ENCODE peak calls at places on chromosomes 4 and X, in five cellular contexts. N is naive thymus-derived CD8-positive, alpha-beta T cell; T is type B pancreatic cell; W is activated CD4-positive, alpha-beta T cell treated with anti-CD3 and anti-CD28 coated beads, Interleukin-2, amount 50 U/mL, for 48 hours; D is MCF 10A. R is an unnamed sample.

GRCh38 chr4:71217688-71218087 is 121.1 kb upstream of the SLC4A4 start:
- DNase-seq in N (no peak), D (no peak), T (no peak), W (no peak), R (no peak)

GRCh38 chrX:81174286-81174685 is 27.4 kb downstream of the HMGN5 start:
- DNase-seq in N (peak), D (peak), T (no peak), W (no peak), R (no peak)

GRCh38 chr4:100017627-100018310 is 67.7 kb upstream of the H2AZ1 start:
- DNase-seq in N (no peak), W (no peak), D (peak), T (no peak), R (no peak)

GRCh38 chr4:137370206-137370633 is 162.1 kb downstream of the PCDH18 start:
- DNase-seq in T (no peak), D (peak), W (no peak), N (no peak), R (no peak)

GRCh38 chrX:154436597-154437397 is at the start of gene GDI1:
- DNase-seq in T (no peak), W (peak), D (peak), N (peak), R (no peak)

GRCh38 chrX:147735364-147735763 is 176.4 kb upstream of the FMR1 start:
- DNase-seq in W (no peak), T (no peak), D (peak), N (no peak), R (no peak)

GRCh38 chr4:184746532-184746870 is 12.6 kb upstream of the CENPU start:
- DNase-seq in T (no peak), D (peak), N (no peak), W (no peak), R (no peak)

GRCh38 chr4:114636192-114636935 is 37.8 kb downstream of the UGT8 start:
- DNase-seq in W (no peak), T (no peak), N (no peak), D (no peak), R (no peak)

GRCh38 chr4:1793496-1793840 is 375 bp downstream of the FGFR3 start:
- DNase-seq in N (peak), D (peak), T (no peak), W (peak), R (no peak)

GRCh38 chr4:82901129-82901718 is 689 bp downstream of the THAP9 start:
- DNase-seq in W (no peak), N (no peak), T (no peak), D (no peak), R (no peak)

GRCh38 chr4:7487464-7487863 is 52.7 kb upstream of the PSAPL1 start:
- DNase-seq in W (no peak), T (no peak), N (no peak), D (no peak), R (no peak)

GRCh38 chrX:28850955-28851354 is 263.7 kb downstream of the IL1RAPL1 start:
- DNase-seq in D (no peak), N (no peak), W (no peak), T (no peak), R (no peak)

GRCh38 chr4:57110635-57111546 is 706 bp upstream of the IGFBP7 start:
- DNase-seq in N (no peak), W (peak), D (no peak), T (no peak), R (no peak)

GRCh38 chrX:118088084-118088483 is 28.5 kb downstream of the KLHL13 start:
- DNase-seq in W (no peak), T (no peak), D (no peak), N (no peak), R (no peak)

GRCh38 chr4:1417522-1418390 is 11.5 kb upstream of the NKX1-1 start:
- DNase-seq in T (peak), D (no peak), N (no peak), W (no peak), R (peak)

GRCh38 chr4:16029886-16030285 is 53.9 kb downstream of the PROM1 start:
- DNase-seq in W (no peak), N (no peak), D (no peak), T (no peak), R (no peak)

GRCh38 chrX:17622331-17622730 is 115.0 kb upstream of the SCML1 start:
- DNase-seq in D (no peak), T (no peak), N (no peak), W (no peak), R (no peak)

GRCh38 chr4:184345573-184345922 is 127.9 kb upstream of the ENPP6 start:
- DNase-seq in W (no peak), N (no peak), T (no peak), D (no peak), R (no peak)

GRCh38 chr4:38210396-38211114 is 250.4 kb downstream of the PTTG2 start:
- DNase-seq in W (no peak), N (no peak), T (no peak), D (no peak), R (no peak)

GRCh38 chrX:51847463-51847862 is 46.0 kb upstream of the MAGED1 start:
- DNase-seq in D (no peak), T (no peak), W (no peak), N (no peak), R (no peak)

GRCh38 chrX:101659601-101660063 is at the start of gene ARMCX2:
- DNase-seq in N (peak), W (no peak), T (no peak), D (no peak), R (no peak)

GRCh38 chr4:77665381-77666069 is 59.9 kb downstream of the CXCL13 start:
- DNase-seq in N (no peak), D (no peak), T (no peak), W (peak), R (no peak)

GRCh38 chr4:82017680-82018079 is 356.1 kb downstream of the HNRNPD start:
- DNase-seq in D (peak), W (no peak), T (no peak), N (peak), R (no peak)

GRCh38 chr4:17995165-17995564 is 26.4 kb downstream of the LCORL start:
- DNase-seq in W (no peak), N (no peak), D (no peak), T (no peak), R (no peak)

GRCh38 chr4:38621004-38621684 is 42.9 kb upstream of the KLF3 start:
- DNase-seq in T (no peak), N (no peak), D (peak), W (no peak), R (no peak)

GRCh38 chr4:65552071-65552470 is 118.2 kb downstream of the EPHA5 start:
- DNase-seq in T (no peak), D (no peak), N (no peak), W (no peak), R (no peak)

GRCh38 chr4:79232555-79232954 is 93.3 kb downstream of the NAA11 start:
- DNase-seq in N (no peak), T (no peak), D (no peak), W (no peak), R (no peak)

GRCh38 chr4:185847352-185848078 is 35.5 kb upstream of the SORBS2 start:
- DNase-seq in W (no peak), D (peak), T (no peak), N (no peak), R (no peak)

GRCh38 chr4:37463033-37463432 is 218.5 kb downstream of the NWD2 start:
- DNase-seq in N (no peak), W (no peak), D (no peak), T (no peak), R (no peak)

GRCh38 chr4:75056277-75056676 is 123.4 kb downstream of the PARM1 start:
- DNase-seq in D (no peak), T (no peak), W (no peak), N (no peak), R (no peak)

GRCh38 chrX:17692709-17693346 is 44.5 kb upstream of the SCML1 start:
- DNase-seq in W (no peak), N (no peak), D (peak), T (no peak), R (no peak)